ENCODE peak calls at places on chromosomes 6 and 20, in five cellular contexts. J is effector memory CD4-positive, alpha-beta T cell; V is kidney glomerular epithelial cell; D is SIG-M5; T is immature natural killer cell. Z is an unnamed sample.

GRCh38 chr20:3875378-3875974 is 13.7 kb upstream of the PANK2 start:
- DNase-seq in J (no peak), V (no peak), D (no peak), T (no peak), Z (no peak)

GRCh38 chr20:57947421-57948176 is 237.8 kb upstream of the PMEPA1 start:
- DNase-seq in J (no peak), V (no peak), D (no peak), T (no peak), Z (no peak)

GRCh38 chr20:49256261-49256660 is 21.6 kb downstream of the ZNFX1 start:
- DNase-seq in J (no peak), V (no peak), D (no peak), T (no peak), Z (no peak)

GRCh38 chr6:161269310-161269709 is 4.6 kb downstream of the AGPAT4 start:
- DNase-seq in J (no peak), V (no peak), D (no peak), T (no peak), Z (no peak)

GRCh38 chr20:56865055-56865454 is 235.9 kb downstream of the TFAP2C start:
- DNase-seq in J (no peak), V (no peak), D (no peak), T (no peak), Z (no peak)

GRCh38 chr20:2314759-2315439 is 19.1 kb downstream of the TGM3 start:
- DNase-seq in J (no peak), V (no peak), D (peak), T (no peak), Z (no peak)

GRCh38 chr6:124303971-124304370 is 500.3 kb downstream of the NKAIN2 start:
- DNase-seq in J (no peak), V (no peak), D (no peak), T (no peak), Z (no peak)

GRCh38 chr20:61590236-61590635 is 338.2 kb downstream of the CDH4 start:
- DNase-seq in J (no peak), V (no peak), D (no peak), T (no peak), Z (no peak)

GRCh38 chr6:155444120-155444917 is 11.3 kb downstream of the NOX3 start:
- DNase-seq in J (no peak), V (no peak), D (no peak), T (no peak), Z (no peak)

GRCh38 chr6:53358440-53359087 is 9.8 kb upstream of the ELOVL5 start:
- DNase-seq in J (no peak), V (peak), D (no peak), T (no peak), Z (no peak)

GRCh38 chr20:7943891-7944290 is 3.6 kb upstream of the HAO1 start:
- DNase-seq in J (no peak), V (no peak), D (no peak), T (no peak), Z (no peak)

GRCh38 chr6:15953152-15953880 is 175.6 kb upstream of the MYLIP start:
- DNase-seq in J (no peak), V (no peak), D (no peak), T (no peak), Z (no peak)

GRCh38 chr20:54668271-54669053 is 193.1 kb downstream of the DOK5 start:
- DNase-seq in J (no peak), V (peak), D (no peak), T (no peak), Z (no peak)

GRCh38 chr6:166955865-166956443 is 396 bp downstream of the RNASET2 start:
- DNase-seq in J (no peak), V (no peak), D (no peak), T (no peak), Z (no peak)

GRCh38 chr20:20289331-20289730 is 78.6 kb upstream of the INSM1 start:
- DNase-seq in J (no peak), V (no peak), D (no peak), T (no peak), Z (no peak)

GRCh38 chr20:57680131-57680716 is 29.6 kb downstream of the PMEPA1 start:
- DNase-seq in J (no peak), V (no peak), D (no peak), T (peak), Z (no peak)

GRCh38 chr20:19304389-19304788 is 91.9 kb downstream of the SLC24A3 start:
- DNase-seq in J (no peak), V (no peak), D (no peak), T (no peak), Z (no peak)

GRCh38 chr20:46021361-46022359 is 7.4 kb upstream of the SLC12A5 start:
- DNase-seq in J (peak), V (no peak), D (no peak), T (peak), Z (peak)

GRCh38 chr6:47496935-47497579 is 19.5 kb downstream of the CD2AP start:
- DNase-seq in J (no peak), V (no peak), D (no peak), T (no peak), Z (no peak)

GRCh38 chr6:167558213-167558869 is 233.5 kb downstream of the TTLL2 start:
- DNase-seq in J (no peak), V (peak), D (no peak), T (no peak), Z (no peak)

GRCh38 chr6:57276946-57277345 is 40.5 kb upstream of the PRIM2 start:
- DNase-seq in J (no peak), V (no peak), D (no peak), T (no peak), Z (no peak)

GRCh38 chr20:16761305-16761829 is 13.2 kb downstream of the OTOR start:
- DNase-seq in J (no peak), V (peak), D (peak), T (peak), Z (peak)

GRCh38 chr20:57250607-57251343 is 15.7 kb downstream of the BMP7 start:
- DNase-seq in J (no peak), V (no peak), D (no peak), T (peak), Z (no peak)

GRCh38 chr6:29557320-29557719 is 2.2 kb downstream of the UBD start:
- DNase-seq in J (no peak), V (no peak), D (no peak), T (no peak), Z (no peak)

GRCh38 chr20:50593005-50593335 is 82.8 kb downstream of the PTPN1 start:
- DNase-seq in J (no peak), V (no peak), D (no peak), T (no peak), Z (no peak)

GRCh38 chr6:111985202-111985731 is 68.6 kb upstream of the CCN6 start:
- DNase-seq in J (no peak), V (peak), D (no peak), T (peak), Z (no peak)

GRCh38 chr6:113659762-113660404 is 197.3 kb upstream of the MARCKS start:
- DNase-seq in J (no peak), V (no peak), D (no peak), T (no peak), Z (no peak)

GRCh38 chr20:57657537-57658446 is 37.6 kb upstream of the ZBP1 start:
- DNase-seq in J (no peak), V (no peak), D (no peak), T (peak), Z (no peak)

GRCh38 chr6:148523051-148523450 is 180.4 kb downstream of the SASH1 start:
- DNase-seq in J (no peak), V (no peak), D (no peak), T (no peak), Z (no peak)

GRCh38 chr20:51563597-51564332 is 21.2 kb upstream of the NFATC2 start:
- DNase-seq in J (no peak), V (peak), D (no peak), T (no peak), Z (no peak)

GRCh38 chr20:31719644-31720485 is 2.8 kb downstream of the BCL2L1 start:
- DNase-seq in J (no peak), V (peak), D (no peak), T (no peak), Z (no peak)

GRCh38 chr6:109799664-109800063 is 108.6 kb downstream of the FIG4 start:
- DNase-seq in J (no peak), V (no peak), D (no peak), T (no peak), Z (no peak)

GRCh38 chr20:43985608-43986316 is 71.1 kb downstream of the TOX2 start:
- DNase-seq in J (no peak), V (no peak), D (no peak), T (no peak), Z (no peak)

GRCh38 chr6:41560440-41561192 is 14.4 kb downstream of the FOXP4 start:
- DNase-seq in J (peak), V (no peak), D (no peak), T (peak), Z (peak)

GRCh38 chr6:43927525-43928210 is 157.7 kb downstream of the VEGFA start:
- DNase-seq in J (no peak), V (no peak), D (no peak), T (no peak), Z (no peak)

GRCh38 chr6:98828991-98829411 is 5.4 kb upstream of the POU3F2 start:
- DNase-seq in J (no peak), V (no peak), D (no peak), T (no peak), Z (no peak)

GRCh38 chr20:57795977-57796560 is 86.3 kb upstream of the PMEPA1 start:
- DNase-seq in J (no peak), V (no peak), D (no peak), T (no peak), Z (no peak)

GRCh38 chr20:25023316-25023715 is 30.8 kb upstream of the APMAP start:
- DNase-seq in J (no peak), V (no peak), D (no peak), T (no peak), Z (no peak)

GRCh38 chr6:10413850-10414765 is 766 bp downstream of the TFAP2A start:
- DNase-seq in J (no peak), V (no peak), D (no peak), T (no peak), Z (no peak)

Z was measured in CMK.